ENCODE peak calls at places on chromosomes 4 and X, in five cellular contexts. M is Right ventricle myocardium inferior; D is HTR-8/SVneo; W is astrocyte of the cerebellum; T is Jurkat, Clone E6-1. J is an unnamed sample.

GRCh38 chr4:147984065-147984777 is 252.3 kb downstream of the ARHGAP10 start:
- DNase-seq in M (no peak), D (peak), W (no peak), T (peak), J (no peak)

GRCh38 chrX:47483310-47484268 is 567 bp upstream of the ZNF41 start:
- DNase-seq in M (peak), D (no peak), W (no peak), T (no peak), J (no peak)

GRCh38 chrX:38861489-38861888 is 60.2 kb downstream of the MID1IP1 start:
- DNase-seq in M (no peak), D (no peak), W (no peak), T (no peak), J (no peak)

GRCh38 chr4:140497776-140498636 is at the start of gene MGAT4D:
- DNase-seq in M (peak), D (no peak), W (no peak), T (no peak), J (no peak)

GRCh38 chrX:12210196-12210815 is 72.0 kb downstream of the FRMPD4 start:
- DNase-seq in M (no peak), D (peak), W (peak), T (no peak), J (peak)

GRCh38 chr4:22389240-22389871 is 126.5 kb downstream of the ADGRA3 start:
- DNase-seq in M (no peak), D (peak), W (peak), T (peak), J (peak)

GRCh38 chr4:140884431-140885058 is 128.4 kb upstream of the TBC1D9 start:
- DNase-seq in M (no peak), D (peak), W (peak), T (peak), J (peak)

GRCh38 chrX:13283512-13283911 is 36.3 kb downstream of the ATXN3L start:
- DNase-seq in M (no peak), D (no peak), W (no peak), T (peak), J (no peak)

GRCh38 chr4:74311696-74312313 is 3.5 kb downstream of the EPGN start:
- DNase-seq in M (no peak), D (peak), W (peak), T (peak), J (no peak)

GRCh38 chr4:138241281-138242075 is 671 bp downstream of the SLC7A11 start:
- DNase-seq in M (no peak), D (no peak), W (no peak), T (no peak), J (no peak)

GRCh38 chr4:12924253-12924652 is 559.9 kb downstream of the RAB28 start:
- DNase-seq in M (no peak), D (no peak), W (no peak), T (no peak), J (no peak)

GRCh38 chr4:7933631-7934510 is 5.8 kb downstream of the AFAP1 start:
- DNase-seq in M (no peak), D (no peak), W (no peak), T (no peak), J (no peak)

GRCh38 chr4:85177092-85177491 is 210.6 kb upstream of the WDFY3 start:
- DNase-seq in M (no peak), D (no peak), W (no peak), T (no peak), J (no peak)

GRCh38 chrX:17030580-17031285 is 84.3 kb downstream of the REPS2 start:
- DNase-seq in M (no peak), D (no peak), W (peak), T (no peak), J (no peak)

GRCh38 chr4:138734746-138735145 is 280.8 kb upstream of the NOCT start:
- DNase-seq in M (no peak), D (no peak), W (peak), T (no peak), J (peak)

GRCh38 chr4:2792711-2793577 is at the start of gene SH3BP2:
- DNase-seq in M (peak), D (peak), W (no peak), T (no peak), J (no peak)

GRCh38 chrX:54891573-54891972 is 29.1 kb upstream of the TRO start:
- DNase-seq in M (no peak), D (no peak), W (no peak), T (peak), J (no peak)

GRCh38 chr4:2253160-2254084 is 8.5 kb downstream of the MXD4 start:
- DNase-seq in M (peak), D (no peak), W (no peak), T (no peak), J (no peak)

GRCh38 chrX:132094169-132094568 is 33.7 kb downstream of the FRMD7 start:
- DNase-seq in M (no peak), D (no peak), W (peak), T (no peak), J (no peak)

GRCh38 chr4:82790060-82790660 is 8.4 kb downstream of the SCD5 start:
- DNase-seq in M (no peak), D (no peak), W (no peak), T (no peak), J (no peak)

GRCh38 chr4:83852085-83852451 is 316.2 kb downstream of the GPAT3 start:
- DNase-seq in M (no peak), D (no peak), W (peak), T (no peak), J (peak)